ENCODE peak calls at places on chromosomes 1 and 21, in four cellular contexts. C is K562, I is GM12878, M is HepG2. E is an unnamed sample.

GRCh38 chr21:45948576-45949141 is 32.9 kb upstream of the COL6A1 start:
- DNase-seq in I (no peak), M (no peak), C (peak), E (no peak)

GRCh38 chr1:111879086-111879485 is 110.4 kb downstream of the KCND3 start:
- DNase-seq in C (no peak), M (no peak), I (no peak), E (no peak)

GRCh38 chr1:36306210-36306901 is at the start of gene SH3D21:
- DNase-seq in M (peak), I (no peak), C (peak), E (peak)

GRCh38 chr1:28573564-28573963 is 18.5 kb upstream of the RAB42 start:
- DNase-seq in I (no peak), M (no peak), C (no peak), E (no peak)

GRCh38 chr1:85578321-85579295 is 2.0 kb upstream of the CCN1 start:
- DNase-seq in M (peak), C (no peak), I (no peak), E (peak)

GRCh38 chr1:10251325-10252103 is 41.1 kb downstream of the KIF1B start:
- DNase-seq in I (no peak), M (no peak), C (no peak), E (no peak)

GRCh38 chr21:15076730-15077129 is 11.9 kb upstream of the NRIP1 start:
- DNase-seq in C (no peak), I (no peak), M (no peak), E (no peak)

GRCh38 chr1:237279629-237280028 is 237.6 kb downstream of the RYR2 start:
- DNase-seq in C (no peak), I (no peak), M (no peak), E (peak)

GRCh38 chr1:56377407-56377806 is 202.0 kb downstream of the PLPP3 start:
- DNase-seq in M (no peak), I (no peak), C (no peak), E (no peak)

GRCh38 chr1:232316864-232317263 is 313.1 kb downstream of the SIPA1L2 start:
- DNase-seq in C (no peak), M (no peak), I (no peak), E (no peak)

GRCh38 chr1:110672001-110672752 is 2.6 kb downstream of the KCNA3 start:
- DNase-seq in I (no peak), C (peak), M (no peak), E (peak)

GRCh38 chr1:17687125-17687524 is 68.0 kb upstream of the ACTL8 start:
- DNase-seq in I (no peak), M (no peak), C (no peak), E (no peak)

GRCh38 chr1:2128189-2128901 is 66.2 kb downstream of the FAAP20 start:
- DNase-seq in M (no peak), C (no peak), I (no peak), E (no peak)

GRCh38 chr1:81549588-81550127 is 251.1 kb upstream of the ADGRL2 start:
- DNase-seq in M (peak), I (peak), C (no peak), E (peak)

GRCh38 chr1:19341201-19342076 is 29.3 kb downstream of the SLC66A1 start:
- DNase-seq in I (no peak), M (peak), C (peak), E (peak)

GRCh38 chr1:43951021-43951985 is 4.6 kb downstream of the IPO13 start:
- DNase-seq in C (no peak), I (no peak), M (no peak), E (no peak)

GRCh38 chr1:168628807-168629206 is 52.4 kb downstream of the XCL1 start:
- DNase-seq in M (no peak), C (no peak), I (no peak), E (no peak)

GRCh38 chr1:152656459-152656858 is 6.7 kb upstream of the LCE2D start:
- DNase-seq in I (no peak), M (no peak), C (no peak), E (no peak)

GRCh38 chr1:223730471-223730870 is 18.1 kb downstream of the CAPN2 start:
- DNase-seq in M (no peak), C (no peak), I (no peak), E (no peak)

GRCh38 chr1:205339717-205340116 is 17.0 kb downstream of the KLHDC8A start:
- DNase-seq in C (no peak), I (no peak), M (no peak), E (no peak)

GRCh38 chr1:203985044-203985443 is 87.9 kb upstream of the SOX13 start:
- DNase-seq in C (no peak), I (no peak), M (no peak), E (no peak)

GRCh38 chr1:40743860-40744259 is 39.7 kb upstream of the KCNQ4 start:
- DNase-seq in I (no peak), C (no peak), M (no peak), E (no peak)

GRCh38 chr1:33321178-33321577 is 280 bp upstream of the A3GALT2 start:
- DNase-seq in M (no peak), C (no peak), I (no peak), E (no peak)

GRCh38 chr1:45250544-45250943 is 44.1 kb upstream of the ZSWIM5 start:
- DNase-seq in I (no peak), M (no peak), C (no peak), E (no peak)

GRCh38 chr1:152801333-152801732 is 4.8 kb downstream of the LCE1D start:
- DNase-seq in M (no peak), I (no peak), C (no peak), E (no peak)

GRCh38 chr1:50422675-50422945 is 633 bp downstream of the DMRTA2 start:
- DNase-seq in M (no peak), I (no peak), C (no peak), E (no peak)

GRCh38 chr1:11502516-11502915 is 23.6 kb downstream of the DISP3 start:
- DNase-seq in M (no peak), C (no peak), I (no peak), E (no peak)
- TF ChIP-seq ZBTB33 in M (no peak), C (no peak), I (no peak), E (no peak)

GRCh38 chr1:14365226-14365994 is 233.1 kb upstream of the KAZN start:
- DNase-seq in M (no peak), I (no peak), C (no peak), E (peak)

GRCh38 chr1:14363191-14363590 is 235.3 kb upstream of the KAZN start:
- DNase-seq in C (no peak), I (no peak), M (no peak), E (no peak)

GRCh38 chr1:14366361-14367018 is 232.0 kb upstream of the KAZN start:
- DNase-seq in I (no peak), C (no peak), M (no peak), E (peak)

GRCh38 chr1:14362331-14362730 is 236.2 kb upstream of the KAZN start:
- DNase-seq in C (no peak), M (no peak), I (no peak), E (no peak)

GRCh38 chr1:14363707-14364413 is 234.6 kb upstream of the KAZN start:
- DNase-seq in M (no peak), C (no peak), I (no peak), E (no peak)
- TF ChIP-seq NFIC in M (no peak), C (no peak), I (no peak), E (no peak)

GRCh38 chr21:18335651-18336050 is 67.9 kb downstream of the TMPRSS15 start:
- DNase-seq in C (no peak), M (no peak), I (no peak), E (no peak)

DNA sequence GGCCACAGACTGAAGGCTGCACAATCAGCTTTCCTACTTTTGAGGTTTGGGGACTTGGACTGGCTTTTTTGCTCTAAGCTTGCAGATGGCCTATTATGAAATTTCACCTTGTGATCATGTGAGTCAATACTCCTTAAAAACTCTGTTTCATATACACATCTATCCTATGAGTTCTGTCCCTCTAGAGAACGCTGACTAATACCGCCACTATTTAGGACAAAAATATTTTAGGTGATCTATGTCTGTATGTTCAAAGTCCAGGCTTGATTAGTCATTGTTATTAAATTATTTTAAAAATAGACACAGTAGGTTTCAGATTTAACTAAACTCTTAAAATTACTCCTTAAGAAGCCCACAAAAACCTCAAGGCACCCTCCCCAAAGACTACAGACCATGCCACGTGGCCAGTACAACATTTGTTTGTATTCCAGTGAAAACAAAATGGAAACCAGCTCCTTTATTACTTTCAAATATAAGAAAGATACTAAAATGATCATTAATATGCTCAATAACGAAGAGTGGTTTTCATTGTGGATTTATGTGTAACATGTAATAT is 63.1 kb downstream of the TMPRSS15 start:
- DNase-seq in M (no peak), C (no peak), I (no peak), E (no peak)
- TF ChIP-seq ZBTB33 in M (no peak), C (no peak), I (no peak), E (no peak)

GRCh38 chr21:26164311-26164710 is 6.3 kb downstream of the APP start:
- DNase-seq in C (no peak), I (no peak), M (no peak), E (no peak)
- TF ChIP-seq NFIC in C (no peak), I (no peak), M (no peak), E (no peak)

DNA sequence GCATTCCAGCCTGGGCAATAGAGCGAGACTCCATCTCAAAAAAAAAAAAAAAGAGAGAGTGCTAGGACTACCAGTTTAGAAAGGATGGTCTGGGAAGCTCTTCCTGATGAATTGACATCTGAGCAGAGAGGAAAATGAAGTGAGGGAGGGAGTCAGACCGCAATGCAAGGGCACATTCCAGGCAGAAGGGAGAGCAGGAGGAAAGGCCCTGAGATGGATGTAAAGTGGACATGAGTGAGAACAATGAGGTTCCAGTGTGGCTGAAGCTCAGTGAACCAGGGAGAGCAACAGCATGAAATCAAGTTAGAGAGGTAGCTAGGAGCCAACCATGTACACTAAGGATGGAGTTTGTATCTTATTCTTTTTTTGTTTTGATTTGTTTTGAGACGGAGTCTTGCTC is 55.9 kb upstream of the SPOCD1 start:
- DNase-seq in I (no peak), C (no peak), M (peak), E (no peak)
- TF ChIP-seq ZBTB33 in I (no peak), C (no peak), M (no peak), E (no peak)

GRCh38 chr1:3744646-3745045 is 7.6 kb upstream of the CCDC27 start:
- DNase-seq in M (no peak), C (no peak), I (no peak), E (no peak)

GRCh38 chr1:3746784-3747521 is 5.3 kb upstream of the CCDC27 start:
- DNase-seq in I (peak), M (peak), C (peak), E (peak)

GRCh38 chr1:3745071-3745470 is 7.2 kb upstream of the CCDC27 start:
- DNase-seq in C (no peak), M (no peak), I (no peak), E (no peak)

GRCh38 chr1:3746389-3746783 is 5.9 kb upstream of the CCDC27 start:
- DNase-seq in I (no peak), M (no peak), C (no peak), E (no peak)

DNA sequence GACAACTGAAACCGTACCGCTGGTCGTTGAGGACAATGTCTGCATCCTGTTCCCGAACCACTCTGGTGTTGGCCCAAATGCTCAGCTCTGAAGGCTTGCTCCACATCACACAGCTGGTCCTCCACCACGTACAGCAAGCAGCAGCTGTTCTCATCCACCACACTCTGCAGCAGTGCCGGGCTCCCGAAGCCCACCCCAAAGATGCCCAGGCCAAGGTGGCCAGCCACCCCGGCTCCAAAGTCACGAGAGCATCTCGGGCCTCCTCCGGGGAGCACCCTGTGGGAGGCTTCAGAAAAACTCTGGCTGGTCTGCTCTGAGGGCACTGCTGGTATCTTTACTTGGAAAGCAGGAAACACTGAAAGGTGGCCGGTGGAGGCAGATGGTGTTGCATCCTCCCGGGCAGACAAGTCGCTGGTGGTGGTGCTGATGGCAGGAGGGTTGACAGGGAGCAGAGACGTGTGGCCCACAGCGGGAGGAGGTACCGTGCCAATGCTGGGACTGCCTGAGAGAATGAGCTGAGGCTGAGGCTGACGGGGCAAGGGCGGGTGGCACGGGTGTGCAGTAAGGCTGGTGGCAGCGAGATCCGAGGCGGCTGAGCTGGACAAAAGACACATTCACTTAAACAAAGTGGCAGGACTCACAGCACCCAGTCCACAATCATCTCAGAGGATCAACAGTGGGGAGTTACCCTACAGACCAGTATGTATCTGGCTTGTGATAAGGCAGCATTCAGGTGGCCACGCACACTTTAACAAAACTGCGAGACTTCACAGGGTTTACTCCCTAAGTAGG is 6.5 kb upstream of the CCDC27 start:
- DNase-seq in M (no peak), C (peak), I (no peak), E (no peak)
- TF ChIP-seq NFIC in M (no peak), C (no peak), I (no peak), E (no peak)

GRCh38 chr1:115257596-115257995 is 80.5 kb downstream of the NGF start:
- DNase-seq in I (no peak), M (no peak), C (no peak), E (no peak)
- TF ChIP-seq ZBTB33 in I (no peak), M (no peak), C (no peak), E (no peak)

E was measured in SK-N-SH.